ENCODE peak calls at places on chromosomes 3 and 15, in five cellular contexts. N, H, G, K and S are unnamed samples.

GRCh38 chr15:78642341-78642740 is 1.3 kb upstream of the CHRNB4 start:
- DNase-seq in N (no peak), H (no peak), G (no peak), K (no peak), S (no peak)

GRCh38 chr3:135869439-135870105 is 96.0 kb upstream of the PPP2R3A start:
- DNase-seq in N (no peak), H (no peak), G (no peak), K (no peak), S (no peak)

GRCh38 chr3:63609834-63610233 is 42.6 kb upstream of the SNTN start:
- DNase-seq in N (no peak), H (no peak), G (no peak), K (no peak), S (no peak)

GRCh38 chr3:128569756-128570155 is 76.8 kb upstream of the GATA2 start:
- DNase-seq in N (peak), H (no peak), G (no peak), K (no peak), S (no peak)

GRCh38 chr3:182738583-182739514 is 54.5 kb upstream of the ATP11B start:
- DNase-seq in N (no peak), H (no peak), G (no peak), K (no peak), S (no peak)

GRCh38 chr3:153973722-153974121 is 147.5 kb upstream of the ARHGEF26 start:
- DNase-seq in N (no peak), H (no peak), G (no peak), K (no peak), S (no peak)

GRCh38 chr15:84760219-84760618 is 11.8 kb downstream of the ZNF592 start:
- DNase-seq in N (no peak), H (no peak), G (no peak), K (no peak), S (no peak)

GRCh38 chr3:55692295-55692957 is 205.3 kb upstream of the WNT5A start:
- DNase-seq in N (no peak), H (no peak), G (no peak), K (no peak), S (no peak)

GRCh38 chr3:187039100-187039722 is 100.1 kb downstream of the RPL39L start:
- DNase-seq in N (no peak), H (no peak), G (no peak), K (no peak), S (no peak)

GRCh38 chr15:65839354-65839901 is 29.9 kb upstream of the RAB11A start:
- DNase-seq in N (peak), H (no peak), G (no peak), K (no peak), S (no peak)

GRCh38 chr15:68489426-68489825 is 57.5 kb upstream of the ITGA11 start:
- DNase-seq in N (no peak), H (no peak), G (no peak), K (no peak), S (no peak)

GRCh38 chr3:150106752-150107428 is 136.2 kb upstream of the PFN2 start:
- DNase-seq in N (peak), H (peak), G (peak), K (peak), S (no peak)